ENCODE peak calls at places on chromosomes 4 and X, in four cellular contexts. J is hepatic stellate cell, N is NCI-H1092, F is tibial artery. S is an unnamed sample.

GRCh38 chrX:151830911-151831310 is 81.8 kb upstream of the MAGEA4 start:
- DNase-seq in J (no peak), N (no peak), F (no peak), S (no peak)

GRCh38 chr4:1367230-1367935 is 20.4 kb downstream of the UVSSA start:
- DNase-seq in J (no peak), N (no peak), F (peak), S (no peak)

GRCh38 chr4:80005863-80006262 is 67.2 kb downstream of the ANTXR2 start:
- DNase-seq in J (no peak), N (no peak), F (no peak), S (no peak)

GRCh38 chr4:84690481-84690880 is 107.6 kb downstream of the CDS1 start:
- DNase-seq in J (no peak), N (no peak), F (no peak), S (no peak)

GRCh38 chr4:172815499-172816175 is 353.0 kb upstream of the GALNT7 start:
- DNase-seq in J (no peak), N (no peak), F (no peak), S (no peak)

GRCh38 chr4:141058739-141059507 is 74.3 kb downstream of the RNF150 start:
- DNase-seq in J (peak), N (no peak), F (no peak), S (no peak)

GRCh38 chrX:12463052-12463451 is 324.8 kb downstream of the FRMPD4 start:
- DNase-seq in J (no peak), N (no peak), F (no peak), S (no peak)

GRCh38 chr4:173717581-173717980 is 187.6 kb upstream of the HAND2 start:
- DNase-seq in J (no peak), N (no peak), F (no peak), S (no peak)

GRCh38 chrX:7552758-7553157 is 290.2 kb upstream of the VCX start:
- DNase-seq in J (peak), N (no peak), F (no peak), S (no peak)

GRCh38 chr4:118811008-118811764 is 24.7 kb downstream of the SEC24D start:
- DNase-seq in J (peak), N (no peak), F (no peak), S (no peak)

GRCh38 chr4:158033416-158033863 is 139.4 kb downstream of the GASK1B start:
- DNase-seq in J (peak), N (no peak), F (no peak), S (no peak)

GRCh38 chrX:15738686-15739016 is 581 bp downstream of the CA5B start:
- DNase-seq in J (no peak), N (no peak), F (no peak), S (no peak)

GRCh38 chr4:78922207-78922606 is 17.0 kb downstream of the PAQR3 start:
- DNase-seq in J (no peak), N (no peak), F (no peak), S (no peak)

GRCh38 chrX:38212246-38212645 is 8.4 kb downstream of the SRPX start:
- DNase-seq in J (no peak), N (no peak), F (no peak), S (no peak)

GRCh38 chr4:74189331-74190043 is 31.6 kb downstream of the MTHFD2L start:
- DNase-seq in J (no peak), N (peak), F (no peak), S (no peak)